ENCODE peak calls at places on chromosome 7, in four cellular contexts. J is AG09319, L is EH, O is M059J. U is an unnamed sample.

GRCh38 chr7:46054290-46054689 is 133.2 kb upstream of the IGFBP3 start:
- DNase-seq in J (no peak), L (peak; percentile 54), O (peak; percentile 83), U (no peak)

GRCh38 chr7:108452707-108453106 is 3.5 kb downstream of the NRCAM start:
- DNase-seq in J (no peak), L (peak; percentile 38), O (peak; percentile 40), U (peak; percentile 51)

GRCh38 chr7:75967573-75967997 is 26.8 kb downstream of the TMEM120A start:
- DNase-seq in J (no peak), L (no peak), O (no peak), U (no peak)

GRCh38 chr7:20021834-20022233 is 195.3 kb downstream of the MACC1 start:
- DNase-seq in J (no peak), L (no peak), O (peak; percentile 74), U (no peak)

GRCh38 chr7:69635572-69636190 is 37.4 kb downstream of the AUTS2 start:
- DNase-seq in J (no peak), L (no peak), O (peak; percentile 24), U (no peak)

GRCh38 chr7:123522061-123522460 is 12.3 kb downstream of the IQUB start:
- DNase-seq in J (no peak), L (no peak), O (no peak), U (no peak)

GRCh38 chr7:16484453-16485158 is 19.1 kb upstream of the SOSTDC1 start:
- DNase-seq in J (no peak), L (no peak), O (peak; percentile 90), U (peak; percentile 94)

GRCh38 chr7:145665499-145666258 is 450.9 kb upstream of the CNTNAP2 start:
- DNase-seq in J (no peak), L (no peak), O (peak; percentile 47), U (no peak)

GRCh38 chr7:108347616-108348015 is 108.6 kb downstream of the NRCAM start:
- DNase-seq in J (no peak), L (peak; percentile 61), O (peak; percentile 58), U (peak; percentile 53)

GRCh38 chr7:188174-188573 is 4.2 kb upstream of the FAM20C start:
- DNase-seq in J (no peak), L (no peak), O (no peak), U (no peak)

GRCh38 chr7:139915864-139916716 is 87.0 kb downstream of the TBXAS1 start:
- DNase-seq in J (peak; percentile 81), L (peak; percentile 98), O (peak; percentile 99), U (peak; percentile 97)

GRCh38 chr7:112517487-112517886 is 36.7 kb downstream of the LSMEM1 start:
- DNase-seq in J (no peak), L (no peak), O (no peak), U (no peak)

GRCh38 chr7:137017221-137017620 is 148.8 kb downstream of the CHRM2 start:
- DNase-seq in J (no peak), L (no peak), O (no peak), U (no peak)

GRCh38 chr7:4849390-4849789 is 12.4 kb downstream of the PAPOLB start:
- DNase-seq in J (no peak), L (peak; percentile 62), O (peak; percentile 48), U (peak; percentile 46)

GRCh38 chr7:100247152-100247757 is 27.5 kb downstream of the PVRIG start:
- DNase-seq in J (peak; percentile 58), L (peak; percentile 76), O (peak; percentile 92), U (peak; percentile 70)

GRCh38 chr7:98075801-98076200 is 30.9 kb upstream of the LMTK2 start:
- DNase-seq in J (no peak), L (no peak), O (no peak), U (no peak)

GRCh38 chr7:6556196-6556595 is 4.9 kb upstream of the GRID2IP start:
- DNase-seq in J (no peak), L (no peak), O (no peak), U (no peak)

GRCh38 chr7:480531-481218 is 39.0 kb downstream of the PDGFA start:
- DNase-seq in J (no peak), L (no peak), O (no peak), U (no peak)

GRCh38 chr7:6419310-6419773 is 28.4 kb downstream of the DAGLB start:
- DNase-seq in J (no peak), L (no peak), O (peak; percentile 88), U (no peak)